ENCODE peak calls at places on chromosomes 3 and 15, in seven cellular contexts. L is epithelial cell of esophagus, I is T-helper 1 cell, G is hepatic stellate cell, S is brain microvascular endothelial cell, U is NCI-H1105, V is iPS-NIHi11. C is an unnamed sample.

GRCh38 chr3:97235611-97236315 is 421.4 kb downstream of the EPHA6 start:
- DNase-seq in V (no peak), L (peak; percentile 63), G (no peak), U (no peak), I (no peak), S (no peak), C (no peak)

GRCh38 chr3:101252307-101252706 is 68.1 kb downstream of the IMPG2 start:
- DNase-seq in U (no peak), V (no peak), I (no peak), G (no peak), L (peak; percentile 7), S (no peak), C (no peak)

GRCh38 chr15:78108300-78109084 is 16.1 kb downstream of the SH2D7 start:
- DNase-seq in G (peak; percentile 94), V (peak; percentile 87), S (peak; percentile 75), L (peak; percentile 81), I (peak; percentile 90), U (peak; percentile 28), C (peak; percentile 89)

GRCh38 chr3:29686889-29687592 is 406.2 kb downstream of the RBMS3 start:
- DNase-seq in S (peak; percentile 65), V (no peak), U (no peak), G (peak; percentile 18), L (no peak), I (peak; percentile 69), C (no peak)

GRCh38 chr3:165513715-165514711 is 317.8 kb upstream of the SLITRK3 start:
- DNase-seq in G (no peak), L (peak; percentile 47), S (no peak), I (no peak), U (no peak), V (no peak), C (no peak)

GRCh38 chr3:194727435-194728128 is 41.9 kb downstream of the FAM43A start:
- DNase-seq in I (no peak), V (no peak), S (no peak), L (peak; percentile 65), G (no peak), U (no peak), C (no peak)

GRCh38 chr3:187567741-187568140 is 102.5 kb downstream of the SST start:
- DNase-seq in U (no peak), L (no peak), I (no peak), G (peak; percentile 37), S (peak; percentile 52), V (peak; percentile 22), C (no peak)

GRCh38 chr3:9404680-9405079 is 7.3 kb downstream of the SETD5 start:
- DNase-seq in V (no peak), L (peak; percentile 53), G (no peak), S (no peak), I (no peak), U (no peak), C (peak; percentile 39)

GRCh38 chr3:190911382-190911781 is 48.9 kb upstream of the GMNC start:
- DNase-seq in V (peak; percentile 11), L (peak; percentile 63), G (no peak), U (peak; percentile 47), S (no peak), I (no peak), C (peak; percentile 38)

GRCh38 chr3:14144423-14145075 is 19.7 kb downstream of the TMEM43 start:
- DNase-seq in S (peak; percentile 98), I (peak; percentile 90), U (peak; percentile 56), V (peak; percentile 74), L (peak; percentile 96), G (peak; percentile 97), C (no peak)

GRCh38 chr15:68618339-68619302 is 39.8 kb downstream of the CORO2B start:
- DNase-seq in G (no peak), V (no peak), L (peak; percentile 39), S (peak; percentile 56), U (no peak), I (no peak), C (no peak)

GRCh38 chr3:78994174-78995027 is 773.4 kb downstream of the ROBO1 start:
- DNase-seq in G (no peak), S (peak; percentile 22), L (no peak), U (no peak), V (peak; percentile 31), I (no peak), C (no peak)

GRCh38 chr3:134659391-134660045 is 8.7 kb upstream of the KY start:
- DNase-seq in S (no peak), L (no peak), I (no peak), U (no peak), V (no peak), G (no peak), C (no peak)

GRCh38 chr15:58040117-58040516 is 25.4 kb downstream of the ALDH1A2 start:
- DNase-seq in S (no peak), L (peak; percentile 77), V (no peak), I (no peak), G (no peak), U (peak; percentile 17), C (no peak)

GRCh38 chr3:12222765-12223485 is 64.2 kb upstream of the TIMP4 start:
- DNase-seq in I (no peak), V (no peak), L (peak; percentile 71), G (peak; percentile 26), U (no peak), S (no peak), C (no peak)

GRCh38 chr3:146189519-146190173 is 28.7 kb upstream of the PLOD2 start:
- DNase-seq in G (peak; percentile 13), V (peak; percentile 71), I (peak; percentile 27), S (peak; percentile 38), U (peak; percentile 80), L (peak; percentile 69), C (peak; percentile 66)

GRCh38 chr3:30658328-30659052 is 52.1 kb downstream of the TGFBR2 start:
- DNase-seq in G (peak; percentile 14), L (peak; percentile 64), U (no peak), V (no peak), I (peak; percentile 88), S (peak; percentile 66), C (no peak)

GRCh38 chr3:56522374-56522773 is 34.6 kb upstream of the CCDC66 start:
- DNase-seq in U (no peak), S (no peak), G (no peak), I (no peak), V (no peak), L (no peak), C (no peak)

GRCh38 chr3:122678496-122678895 is 2.1 kb upstream of the PARP14 start:
- DNase-seq in I (no peak), S (no peak), V (no peak), L (no peak), G (no peak), U (no peak), C (no peak)

GRCh38 chr15:66481107-66481856 is 16.3 kb downstream of the SNAPC5 start:
- DNase-seq in G (no peak), U (no peak), S (no peak), I (no peak), L (peak; percentile 92), V (no peak), C (no peak)

GRCh38 chr3:53109190-53109589 is 21.0 kb downstream of the RFT1 start:
- DNase-seq in U (no peak), V (no peak), G (no peak), L (peak; percentile 97), S (peak; percentile 60), I (peak; percentile 82), C (no peak)

GRCh38 chr3:33636125-33636855 is 81.8 kb downstream of the CLASP2 start:
- DNase-seq in L (peak; percentile 61), I (peak; percentile 13), V (peak; percentile 37), S (peak; percentile 64), U (peak; percentile 41), G (peak; percentile 12), C (peak; percentile 54)

GRCh38 chr15:70252056-70252935 is 154.6 kb upstream of the TLE3 start:
- DNase-seq in G (no peak), I (no peak), S (no peak), V (no peak), L (peak; percentile 52), U (peak; percentile 96), C (no peak)

GRCh38 chr3:50242371-50242770 is 6.4 kb downstream of the GNAI2 start:
- DNase-seq in V (no peak), S (no peak), G (no peak), I (peak; percentile 59), L (no peak), U (no peak), C (no peak)

GRCh38 chr3:44885618-44886017 is 11.2 kb downstream of the TGM4 start:
- DNase-seq in S (peak; percentile 98), L (peak; percentile 97), V (no peak), U (no peak), G (peak; percentile 96), I (no peak), C (no peak)

GRCh38 chr3:125067225-125067624 is 11.4 kb upstream of the HEG1 start:
- DNase-seq in V (peak; percentile 29), U (no peak), S (no peak), G (no peak), L (peak; percentile 66), I (no peak), C (no peak)

GRCh38 chr3:168807426-168807825 is 711.7 kb upstream of the GOLIM4 start:
- DNase-seq in L (no peak), S (no peak), I (no peak), U (no peak), V (peak; percentile 21), G (no peak), C (no peak)

GRCh38 chr3:49972656-49973055 is 32.7 kb downstream of the RBM6 start:
- DNase-seq in G (no peak), S (no peak), L (no peak), U (no peak), I (no peak), V (no peak), C (no peak)

GRCh38 chr3:97481416-97481815 is 283.1 kb upstream of the ARL6 start:
- DNase-seq in V (peak; percentile 15), S (no peak), L (no peak), I (no peak), G (no peak), U (no peak), C (no peak)

GRCh38 chr3:127275287-127275781 is 12.5 kb downstream of the PRR20G start:
- DNase-seq in U (peak; percentile 13), I (no peak), S (no peak), G (no peak), V (no peak), L (peak; percentile 89), C (no peak)

GRCh38 chr15:39438260-39438659 is 142.6 kb upstream of the THBS1 start:
- DNase-seq in I (no peak), G (no peak), V (no peak), U (no peak), S (no peak), L (no peak), C (no peak)

GRCh38 chr3:108117245-108117644 is 26.4 kb upstream of the CD47 start:
- DNase-seq in G (no peak), I (no peak), L (peak; percentile 58), S (peak; percentile 26), V (no peak), U (no peak), C (no peak)

GRCh38 chr15:52383100-52383588 is 87.5 kb upstream of the MYO5C start:
- DNase-seq in G (peak; percentile 6), V (no peak), S (no peak), I (no peak), U (no peak), L (no peak), C (no peak)

GRCh38 chr3:21345577-21345976 is 405.4 kb downstream of the ZNF385D start:
- DNase-seq in S (no peak), G (no peak), U (no peak), I (no peak), L (no peak), V (no peak), C (no peak)

GRCh38 chr15:63699391-63699790 is 102.2 kb downstream of the FBXL22 start:
- DNase-seq in S (no peak), L (peak; percentile 10), V (no peak), I (no peak), U (no peak), G (no peak), C (no peak)

GRCh38 chr3:171480526-171480925 is 20.3 kb upstream of the TNIK start:
- DNase-seq in G (no peak), U (no peak), V (no peak), I (peak; percentile 65), L (no peak), S (no peak), C (no peak)

GRCh38 chr3:134074790-134075567 is 45.3 kb upstream of the SLCO2A1 start:
- DNase-seq in L (no peak), G (no peak), V (no peak), U (no peak), S (no peak), I (no peak), C (no peak)

GRCh38 chr3:132034486-132035464 is at the start of gene CPNE4:
- DNase-seq in L (peak; percentile 80), U (peak; percentile 95), S (peak; percentile 70), V (peak; percentile 95), I (peak; percentile 58), G (peak; percentile 77), C (peak; percentile 95)

C was measured in D341Med.